ENCODE peak calls at places on chromosomes 6 and 20, in six cellular contexts. F is neuronal stem cell, G is IMR-90, V is mesenchymal stem cell, E is H1, H is trophoblast cell. T is an unnamed sample.
A peak's percentile ranks its signal among the peaks of the same experiment; 100 is the strongest.

GRCh38 chr20:33789109-33789857 is 21.9 kb upstream of the CHMP4B start:
- DNase-seq in F (no peak), G (peak; percentile 96), V (peak; percentile 96), E (no peak), H (peak; percentile 63), T (no peak)

GRCh38 chr6:87914637-87915395 is 132.8 kb upstream of the SPACA1 start:
- DNase-seq in F (no peak), G (peak; percentile 12), V (no peak), E (no peak), H (no peak), T (no peak)

GRCh38 chr6:52815167-52816092 is 11.8 kb upstream of the GSTA1 start:
- DNase-seq in F (peak; percentile 33), G (peak; percentile 50), V (peak; percentile 72), E (peak; percentile 34), H (peak; percentile 91), T (peak; percentile 79)

GRCh38 chr20:51661609-51662178 is 106.5 kb downstream of the ATP9A start:
- DNase-seq in F (no peak), G (peak; percentile 79), V (peak; percentile 52), E (no peak), H (peak; percentile 14), T (no peak)

GRCh38 chr6:75143186-75143585 is 62.7 kb downstream of the COL12A1 start:
- DNase-seq in F (no peak), G (peak; percentile 90), V (peak; percentile 37), E (no peak), H (no peak), T (no peak)

GRCh38 chr20:58017237-58017969 is 211.1 kb downstream of the ANKRD60 start:
- DNase-seq in F (no peak), G (peak; percentile 1), V (no peak), E (no peak), H (peak; percentile 90), T (peak; percentile 19)

GRCh38 chr6:156175971-156176421 is 601.2 kb upstream of the ARID1B start:
- DNase-seq in F (peak; percentile 59), G (no peak), V (peak; percentile 3), E (peak; percentile 73), H (no peak), T (peak; percentile 76)

GRCh38 chr6:32370510-32370909 is 1.2 kb downstream of the TSBP1 start:
- DNase-seq in F (no peak), G (no peak), V (peak; percentile 35), E (no peak), H (no peak), T (no peak)

GRCh38 chr6:88165877-88166492 is at the start of gene CNR1:
- DNase-seq in F (peak; percentile 60), G (no peak), V (peak; percentile 14), E (no peak), H (peak; percentile 26), T (peak; percentile 63)

GRCh38 chr6:75581231-75581630 is 20.4 kb upstream of the SENP6 start:
- DNase-seq in F (no peak), G (no peak), V (no peak), E (no peak), H (no peak), T (no peak)

GRCh38 chr20:23436681-23437080 is 2.8 kb upstream of the CSTL1 start:
- DNase-seq in F (no peak), G (no peak), V (no peak), E (no peak), H (no peak), T (no peak)

GRCh38 chr6:3748726-3749389 is 2.7 kb downstream of the PXDC1 start:
- DNase-seq in F (no peak), G (peak; percentile 61), V (peak; percentile 26), E (no peak), H (no peak), T (no peak)

GRCh38 chr6:45626087-45626891 is 248.6 kb upstream of the SUPT3H start:
- DNase-seq in F (no peak), G (peak; percentile 84), V (peak; percentile 60), E (no peak), H (no peak), T (no peak)

GRCh38 chr6:124027392-124027791 is 223.7 kb downstream of the NKAIN2 start:
- DNase-seq in F (no peak), G (no peak), V (no peak), E (no peak), H (no peak), T (no peak)

GRCh38 chr20:25605146-25605545 is 18.7 kb downstream of the NANP start:
- DNase-seq in F (no peak), G (no peak), V (no peak), E (no peak), H (no peak), T (no peak)

GRCh38 chr20:2236266-2236665 is 59.5 kb upstream of the TGM3 start:
- DNase-seq in F (no peak), G (peak; percentile 20), V (no peak), E (no peak), H (peak; percentile 16), T (no peak)

GRCh38 chr20:10961651-10962288 is 288.0 kb upstream of the JAG1 start:
- DNase-seq in F (no peak), G (no peak), V (no peak), E (no peak), H (no peak), T (no peak)

GRCh38 chr6:80460396-80460912 is 354.0 kb downstream of the BCKDHB start:
- DNase-seq in F (no peak), G (peak; percentile 47), V (no peak), E (no peak), H (no peak), T (no peak)

GRCh38 chr6:12152023-12152960 is 137.9 kb upstream of the EDN1 start:
- DNase-seq in F (no peak), G (no peak), V (no peak), E (no peak), H (peak; percentile 67), T (no peak)

GRCh38 chr20:34231634-34232033 is 9.6 kb upstream of the ASIP start:
- DNase-seq in F (no peak), G (no peak), V (no peak), E (no peak), H (no peak), T (no peak)

GRCh38 chr6:94645191-94645590 is 932.1 kb upstream of the MANEA start:
- DNase-seq in F (no peak), G (no peak), V (no peak), E (no peak), H (no peak), T (no peak)
- H2AFZ ChIP-seq in F (no peak overlapping the region), G (no peak overlapping the region), V (no peak overlapping the region), E (no peak overlapping the region), H (no peak overlapping the region), T (no peak overlapping the region)

DNA sequence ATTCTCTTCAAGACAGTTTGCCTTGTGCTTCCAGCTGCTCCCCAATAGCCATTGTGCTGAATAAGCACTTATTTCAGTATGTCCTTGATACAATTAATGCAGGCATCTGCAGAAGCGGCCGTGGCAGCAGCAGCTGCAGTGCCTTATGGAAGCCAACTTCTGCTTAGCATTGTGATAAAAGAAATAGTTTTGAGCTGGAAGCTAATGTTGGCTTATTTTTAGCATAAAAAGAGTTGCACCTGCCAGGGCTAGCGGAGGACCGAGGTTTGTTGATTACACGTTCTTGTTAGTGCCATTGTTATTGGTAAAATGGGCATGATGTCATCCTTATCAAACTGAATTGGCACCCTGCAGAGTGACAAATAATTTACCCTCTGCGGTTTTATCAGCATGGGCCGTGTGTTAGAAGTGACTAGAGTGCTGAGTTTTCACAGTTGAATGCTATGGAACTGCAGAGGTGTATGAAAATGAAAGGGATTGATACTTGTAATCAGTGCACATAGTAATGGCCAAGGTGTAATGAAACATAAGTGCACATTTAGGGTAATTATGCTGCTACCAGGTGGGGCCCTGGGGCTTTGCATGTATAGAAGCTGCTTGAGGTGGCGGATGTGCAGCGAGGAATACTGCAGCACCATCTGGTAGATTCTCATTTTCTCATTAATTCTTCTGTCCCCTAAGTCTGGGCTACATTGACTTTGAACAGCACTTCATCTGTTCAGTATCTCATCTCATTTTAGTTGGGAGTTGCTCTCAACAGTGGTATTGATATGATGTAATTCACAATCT is 334.3 kb downstream of the CDKAL1 start:
- DNase-seq in F (no peak), G (no peak), V (no peak), E (no peak), H (no peak), T (peak; percentile 48)
- H3K18ac ChIP-seq in F (no peak overlapping the region), G (no peak overlapping the region), V (no peak overlapping the region), E (no peak overlapping the region), H (no peak overlapping the region), T (no peak overlapping the region)

DNA sequence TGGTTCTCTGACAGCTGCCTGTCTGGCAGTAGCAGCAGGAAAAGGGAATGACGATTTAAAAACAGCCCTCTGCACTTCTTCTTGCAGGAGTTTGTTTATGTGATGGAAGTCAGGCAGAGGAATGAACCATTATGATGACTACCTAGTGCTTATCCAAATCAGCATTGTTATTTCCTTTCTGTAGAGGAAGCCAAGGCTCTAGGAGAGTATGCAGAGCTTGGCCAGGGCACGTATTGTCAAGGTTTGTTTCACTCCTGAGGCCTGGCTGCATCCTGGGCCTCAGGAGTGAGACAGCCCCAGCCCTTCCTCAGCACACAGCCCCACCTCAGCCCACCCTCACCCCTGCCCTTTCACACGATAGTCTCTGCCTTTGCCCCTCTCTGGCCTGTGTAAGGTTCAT is 68.5 kb downstream of the FAM229B start:
- DNase-seq in F (no peak), G (peak; percentile 77), V (peak; percentile 29), E (no peak), H (no peak), T (no peak)
- H2AFZ ChIP-seq in F (peak overlapping the region; percentile 68), G (peak overlapping the region; percentile 72), V (peak overlapping the region; percentile 80), E (peak overlapping the region; percentile 12), H (no peak overlapping the region), T (no peak overlapping the region)

DNA sequence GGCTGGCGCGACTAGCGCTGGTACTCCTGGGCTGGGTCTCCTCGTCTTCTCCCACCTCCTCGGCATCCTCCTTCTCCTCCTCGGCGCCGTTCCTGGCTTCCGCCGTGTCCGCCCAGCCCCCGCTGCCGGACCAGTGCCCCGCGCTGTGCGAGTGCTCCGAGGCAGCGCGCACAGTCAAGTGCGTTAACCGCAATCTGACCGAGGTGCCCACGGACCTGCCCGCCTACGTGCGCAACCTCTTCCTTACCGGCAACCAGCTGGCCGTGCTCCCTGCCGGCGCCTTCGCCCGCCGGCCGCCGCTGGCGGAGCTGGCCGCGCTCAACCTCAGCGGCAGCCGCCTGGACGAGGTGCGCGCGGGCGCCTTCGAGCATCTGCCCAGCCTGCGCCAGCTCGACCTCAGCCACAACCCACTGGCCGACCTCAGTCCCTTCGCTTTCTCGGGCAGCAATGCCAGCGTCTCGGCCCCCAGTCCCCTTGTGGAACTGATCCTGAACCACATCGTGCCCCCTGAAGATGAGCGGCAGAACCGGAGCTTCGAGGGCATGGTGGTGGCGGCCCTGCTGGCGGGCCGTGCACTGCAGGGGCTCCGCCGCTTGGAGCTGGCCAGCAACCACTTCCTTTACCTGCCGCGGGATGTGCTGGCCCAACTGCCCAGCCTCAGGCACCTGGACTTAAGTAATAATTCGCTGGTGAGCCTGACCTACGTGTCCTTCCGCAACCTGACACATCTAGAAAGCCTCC is 1.6 kb downstream of the TPBG start:
- DNase-seq in F (peak; percentile 14), G (peak; percentile 35), V (peak; percentile 58), E (no peak), H (peak; percentile 77), T (peak; percentile 67)
- H3K18ac ChIP-seq in F (peak overlapping the region; percentile 99), G (peak overlapping the region; percentile 34), V (peak overlapping the region; percentile 97), E (peak overlapping the region; percentile 95), H (peak overlapping the region; percentile 36), T (no peak overlapping the region)